ENCODE peak calls at places on chromosomes 2 and 18, in four cellular contexts. Z, O, G and A are unnamed samples.

GRCh38 chr18:13175754-13176210 is 42.8 kb upstream of the LDLRAD4 start:
- DNase-seq in O (no peak), Z (no peak), G (no peak), A (peak; percentile 3)

GRCh38 chr2:165357758-165358157 is 111.7 kb upstream of the CSRNP3 start:
- DNase-seq in G (no peak), O (no peak), Z (peak; percentile 58), A (peak; percentile 91)

GRCh38 chr18:48711651-48712486 is 173.0 kb downstream of the CTIF start:
- DNase-seq in G (peak; percentile 57), Z (peak; percentile 55), O (no peak), A (peak; percentile 45)

GRCh38 chr2:160387558-160388262 is 105.9 kb downstream of the RBMS1 start:
- DNase-seq in O (no peak), Z (peak; percentile 97), G (no peak), A (peak; percentile 97)

GRCh38 chr2:240921319-240922233 is 15.4 kb downstream of the CROCC2 start:
- DNase-seq in G (no peak), O (no peak), Z (peak; percentile 93), A (peak; percentile 96)

GRCh38 chr2:237309416-237309815 is 104.5 kb downstream of the COL6A3 start:
- DNase-seq in Z (no peak), O (no peak), G (no peak), A (peak; percentile 43)

GRCh38 chr2:16774091-16774490 is 108.5 kb upstream of the CYRIA start:
- DNase-seq in O (no peak), G (no peak), Z (peak; percentile 7), A (peak; percentile 32)

GRCh38 chr2:26011609-26011989 is 22.3 kb upstream of the RAB10 start:
- DNase-seq in Z (no peak), G (no peak), O (no peak), A (no peak)

GRCh38 chr2:39220136-39220535 is 23.6 kb downstream of the CDKL4 start:
- DNase-seq in Z (no peak), O (no peak), G (no peak), A (no peak)

GRCh38 chr18:45793295-45793965 is 32.0 kb upstream of the SIGLEC15 start:
- DNase-seq in G (no peak), O (no peak), Z (peak; percentile 78), A (peak; percentile 98)

GRCh38 chr18:33517950-33518349 is 60.1 kb upstream of the ASXL3 start:
- DNase-seq in Z (no peak), O (no peak), G (no peak), A (no peak)

GRCh38 chr2:44286884-44287638 is 11.8 kb downstream of the SLC3A1 start:
- DNase-seq in G (no peak), O (no peak), Z (no peak), A (no peak)

GRCh38 chr2:207767461-207768167 is 2.1 kb downstream of the FZD5 start:
- DNase-seq in O (no peak), G (no peak), Z (peak; percentile 41), A (no peak)

GRCh38 chr2:150479075-150479915 is 8.2 kb downstream of the RND3 start:
- DNase-seq in Z (peak; percentile 56), G (no peak), O (no peak), A (no peak)

GRCh38 chr2:171598713-171599319 is 76.5 kb downstream of the CYBRD1 start:
- DNase-seq in O (no peak), Z (peak; percentile 81), G (peak; percentile 80), A (peak; percentile 75)

GRCh38 chr2:121895723-121896571 is 140.5 kb downstream of the TSN start:
- DNase-seq in O (no peak), G (no peak), Z (no peak), A (no peak)

GRCh38 chr2:30561349-30561748 is 114.3 kb downstream of the LCLAT1 start:
- DNase-seq in O (no peak), G (no peak), Z (peak; percentile 18), A (no peak)

GRCh38 chr2:150644298-150645067 is 157.0 kb upstream of the RND3 start:
- DNase-seq in Z (peak; percentile 73), G (no peak), O (no peak), A (peak; percentile 94)

GRCh38 chr2:230925443-230925878 is 419 bp upstream of the GPR55 start:
- DNase-seq in Z (no peak), G (no peak), O (no peak), A (no peak)

GRCh38 chr2:71897145-71897495 is 250.5 kb downstream of the CYP26B1 start:
- DNase-seq in G (no peak), Z (no peak), O (no peak), A (no peak)

GRCh38 chr2:55887906-55888625 is 35.5 kb downstream of the EFEMP1 start:
- DNase-seq in Z (peak; percentile 87), G (no peak), O (no peak), A (peak; percentile 88)

GRCh38 chr18:28736223-28736622 is 559.3 kb upstream of the CDH2 start:
- DNase-seq in O (no peak), Z (no peak), G (no peak), A (no peak)

GRCh38 chr18:6997802-6998201 is 119.8 kb downstream of the LAMA1 start:
- DNase-seq in Z (peak; percentile 89), O (no peak), G (no peak), A (peak; percentile 1)

GRCh38 chr2:168585700-168586099 is 129.6 kb downstream of the CERS6 start:
- DNase-seq in O (no peak), G (no peak), Z (no peak), A (no peak)

GRCh38 chr2:231172020-231172419 is 26.4 kb upstream of the ARMC9 start:
- DNase-seq in G (no peak), O (no peak), Z (peak; percentile 85), A (no peak)

GRCh38 chr2:71157124-71157802 is 26.8 kb downstream of the MPHOSPH10 start:
- DNase-seq in Z (peak; percentile 50), O (peak; percentile 20), G (peak; percentile 45), A (no peak)

GRCh38 chr2:15730545-15731212 is 139.0 kb downstream of the DDX1 start:
- DNase-seq in O (no peak), G (peak; percentile 94), Z (peak; percentile 99), A (peak; percentile 97)

GRCh38 chr18:31563778-31564177 is 27.9 kb upstream of the TTR start:
- DNase-seq in Z (peak; percentile 17), G (no peak), O (no peak), A (no peak)

GRCh38 chr2:10971855-10972348 is 60.2 kb downstream of the KCNF1 start:
- DNase-seq in Z (no peak), G (no peak), O (no peak), A (no peak)